ENCODE peak calls at places on chromosome 22, in nine cellular contexts. V is MM.1S, Y is GM23248, O is HCT116, I is hepatocyte, W is neural progenitor cell, P is SK-N-SH, C is GM23338, U is OCI-LY7. E is an unnamed sample.

GRCh38 chr22:43823353-43823908 is 11.3 kb upstream of the EFCAB6 start:
- DNase-seq in V (no peak), Y (no peak), O (no peak), I (peak; percentile 83), W (peak; percentile 40), P (no peak), C (peak; percentile 50), U (no peak), E (peak; percentile 56)

GRCh38 chr22:35559354-35560005 is 18.8 kb downstream of the RASD2 start:
- DNase-seq in V (no peak), Y (peak; percentile 78), O (no peak), I (no peak), W (no peak), P (no peak), C (no peak), U (no peak), E (no peak)

GRCh38 chr22:23677701-23677995 is 13.2 kb upstream of the RGL4 start:
- DNase-seq in V (no peak), Y (no peak), O (no peak), I (no peak), W (no peak), P (no peak), C (peak; percentile 9), U (no peak), E (no peak)

GRCh38 chr22:44710474-44711235 is 8.7 kb downstream of the PRR5 start:
- DNase-seq in V (no peak), Y (no peak), O (no peak), I (no peak), W (no peak), P (no peak), C (no peak), U (peak; percentile 20), E (no peak)

GRCh38 chr22:46274381-46274780 is 6.6 kb downstream of the TTC38 start:
- DNase-seq in V (no peak), Y (no peak), O (no peak), I (no peak), W (no peak), P (no peak), C (no peak), U (no peak), E (no peak)

GRCh38 chr22:23263651-23264555 is 83.6 kb downstream of the BCR start:
- DNase-seq in V (no peak), Y (no peak), O (no peak), I (no peak), W (no peak), P (no peak), C (no peak), U (peak; percentile 83), E (no peak)

GRCh38 chr22:39490135-39490798 is 11.8 kb upstream of the MIEF1 start:
- DNase-seq in V (peak; percentile 47), Y (peak; percentile 91), O (peak; percentile 79), I (peak; percentile 76), W (peak; percentile 89), P (peak; percentile 80), C (peak; percentile 93), U (peak; percentile 86), E (peak; percentile 69)

GRCh38 chr22:32164084-32164894 is 5.2 kb upstream of the C22orf42 start:
- DNase-seq in V (no peak), Y (no peak), O (no peak), I (no peak), W (peak; percentile 11), P (no peak), C (peak; percentile 7), U (no peak), E (no peak)

GRCh38 chr22:46053563-46054090 is 76.7 kb upstream of the WNT7B start:
- DNase-seq in V (peak; percentile 80), Y (peak; percentile 87), O (no peak), I (no peak), W (no peak), P (peak; percentile 94), C (no peak), U (peak; percentile 56), E (peak; percentile 79)

GRCh38 chr22:29306830-29307657 is 594 bp downstream of the GAS2L1 start:
- DNase-seq in V (peak; percentile 48), Y (peak; percentile 94), O (no peak), I (peak; percentile 92), W (peak; percentile 95), P (peak; percentile 93), C (peak; percentile 93), U (no peak), E (peak; percentile 80)

GRCh38 chr22:44698531-44699421 is 3.2 kb upstream of the PRR5 start:
- DNase-seq in V (no peak), Y (peak; percentile 94), O (no peak), I (peak; percentile 81), W (peak; percentile 82), P (no peak), C (peak; percentile 71), U (no peak), E (no peak)

GRCh38 chr22:46536559-46537220 is 730 bp downstream of the CELSR1 start:
- DNase-seq in V (no peak), Y (no peak), O (no peak), I (no peak), W (peak; percentile 71), P (peak; percentile 66), C (peak; percentile 47), U (no peak), E (no peak)

GRCh38 chr22:39205344-39206021 is 39.3 kb downstream of the PDGFB start:
- DNase-seq in V (no peak), Y (peak; percentile 81), O (peak; percentile 46), I (peak; percentile 65), W (no peak), P (no peak), C (no peak), U (no peak), E (peak; percentile 82)

GRCh38 chr22:43118953-43119458 is 8.5 kb downstream of the BIK start:
- DNase-seq in V (no peak), Y (no peak), O (no peak), I (no peak), W (no peak), P (no peak), C (no peak), U (peak; percentile 97), E (no peak)

GRCh38 chr22:47192106-47192650 is 429.7 kb downstream of the TBC1D22A start:
- DNase-seq in V (no peak), Y (no peak), O (no peak), I (no peak), W (no peak), P (no peak), C (no peak), U (no peak), E (no peak)

GRCh38 chr22:29266564-29267461 is 968 bp downstream of the RHBDD3 start:
- DNase-seq in V (no peak), Y (peak; percentile 46), O (no peak), I (no peak), W (peak; percentile 55), P (peak; percentile 49), C (peak; percentile 17), U (peak; percentile 13), E (no peak)

GRCh38 chr22:37193629-37194191 is 5.7 kb upstream of the C1QTNF6 start:
- DNase-seq in V (peak; percentile 90), Y (no peak), O (no peak), I (no peak), W (no peak), P (no peak), C (no peak), U (no peak), E (no peak)
- H3K27ac ChIP-seq in V (peak overlapping the region; percentile 44), Y (no peak overlapping the region), O (no peak overlapping the region), I (no peak overlapping the region), W (no peak overlapping the region), P (no peak overlapping the region), C (no peak overlapping the region), U (no peak overlapping the region), E (no peak overlapping the region)

DNA sequence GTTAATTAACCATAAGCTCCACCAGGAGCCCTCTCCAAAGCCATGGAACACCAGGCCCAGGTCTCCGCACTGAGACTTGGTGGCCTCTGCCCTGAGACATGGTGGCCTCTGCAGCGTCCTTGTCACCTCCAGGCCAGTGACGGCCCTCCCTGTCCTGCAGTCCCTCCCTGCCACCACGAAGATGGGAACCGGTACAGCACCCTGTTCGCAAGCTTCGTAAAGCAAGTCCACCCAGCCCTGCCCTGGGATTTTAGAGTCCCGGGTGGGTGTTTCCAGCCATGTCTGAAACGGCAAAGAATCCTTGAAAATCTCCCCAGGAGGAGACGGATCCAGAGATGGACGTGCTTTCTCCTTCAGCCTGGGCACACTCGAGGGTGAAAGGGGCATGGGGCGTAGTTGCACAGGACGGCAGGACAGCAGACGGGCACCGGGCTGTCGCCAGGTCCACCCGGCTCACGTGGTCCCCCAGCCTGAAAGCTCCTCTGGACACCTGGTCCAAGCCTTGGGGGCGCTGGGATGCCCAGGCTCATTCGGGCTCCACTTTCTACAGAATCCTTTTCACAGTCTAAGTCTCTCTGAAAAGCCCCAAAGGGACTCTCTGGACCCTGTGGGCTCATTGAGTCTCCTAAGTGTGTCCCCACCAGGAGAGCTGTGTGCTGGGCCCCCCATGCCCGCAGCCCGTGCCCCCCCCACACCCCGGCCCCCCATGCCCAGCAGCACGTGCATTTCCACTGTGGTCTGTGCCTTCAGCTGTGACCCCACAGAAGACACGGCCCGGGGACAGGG is 456.2 kb downstream of the BRD1 start:
- DNase-seq in V (no peak), Y (no peak), O (no peak), I (no peak), W (no peak), P (no peak), C (no peak), U (no peak), E (no peak)
- TF ChIP-seq EZH2phosphoT487 in V (no peak), Y (no peak), O (no peak), I (no peak), W (no peak), P (no peak), C (no peak), U (no peak), E (no peak)

DNA sequence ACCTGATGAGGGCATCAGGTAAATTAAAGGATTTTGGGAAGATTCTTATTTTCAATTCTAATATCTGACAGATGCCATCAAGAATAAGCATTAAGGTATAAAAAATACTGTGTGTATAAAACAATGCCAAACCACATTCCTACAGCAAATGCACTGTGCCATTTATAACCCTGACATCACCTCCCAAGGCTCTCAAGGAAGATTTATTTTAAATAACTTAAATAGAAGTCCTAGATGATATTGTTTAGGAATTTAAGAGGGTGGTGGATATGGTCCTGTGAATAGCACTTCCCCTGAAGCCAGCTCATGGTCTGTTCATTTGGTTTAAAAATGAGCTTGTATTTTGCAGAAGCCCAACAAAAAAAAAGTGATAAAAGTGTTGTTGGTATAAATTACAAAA is 32.1 kb downstream of the PPIL2 start:
- DNase-seq in V (no peak), Y (peak; percentile 63), O (no peak), I (no peak), W (no peak), P (no peak), C (no peak), U (no peak), E (no peak)
- H3K27ac ChIP-seq in V (no peak overlapping the region), Y (peak overlapping the region; percentile 22), O (no peak overlapping the region), I (no peak overlapping the region), W (no peak overlapping the region), P (no peak overlapping the region), C (no peak overlapping the region), U (no peak overlapping the region), E (no peak overlapping the region)

DNA sequence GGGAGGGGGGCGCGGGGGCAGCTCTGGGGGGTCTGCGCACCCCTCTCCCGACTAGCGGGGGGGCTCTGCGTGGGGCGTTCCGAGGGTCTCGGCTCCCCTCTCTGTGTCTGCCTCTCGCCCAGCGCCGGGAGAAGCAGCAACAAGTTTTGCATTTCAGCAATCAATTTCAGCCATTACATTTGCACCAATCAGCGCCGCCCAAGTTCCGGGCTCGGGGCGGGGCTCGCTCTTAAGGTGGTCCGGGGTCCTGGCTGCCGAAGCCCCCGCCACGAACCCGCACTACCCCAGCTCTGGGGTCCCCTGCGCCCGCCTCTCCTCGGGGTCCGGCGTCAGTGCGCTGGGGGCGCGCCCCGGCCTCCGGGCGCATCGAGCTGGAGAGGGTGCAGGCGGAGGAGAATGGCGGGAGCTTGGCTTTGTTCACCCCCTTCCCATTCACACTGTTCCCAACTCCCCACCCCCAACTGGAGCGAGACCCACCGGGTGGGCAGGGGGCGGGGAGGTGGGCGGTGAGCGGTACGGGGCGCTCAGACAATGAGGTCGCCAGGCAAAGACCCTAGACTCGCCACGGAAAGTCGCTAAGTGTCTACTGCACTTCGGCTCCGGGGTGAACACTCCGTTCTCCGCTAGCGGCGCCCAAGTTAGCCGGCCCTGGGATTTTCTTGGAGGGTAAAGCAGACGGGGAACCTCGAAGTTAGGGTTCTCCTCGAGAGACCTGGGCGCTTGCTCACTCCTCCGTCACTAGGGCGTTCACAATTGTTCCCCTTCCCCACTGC is at the start of gene MN1:
- DNase-seq in V (no peak), Y (peak; percentile 79), O (no peak), I (peak; percentile 55), W (peak; percentile 85), P (peak; percentile 89), C (peak; percentile 86), U (no peak), E (no peak)
- TF ChIP-seq EZH2phosphoT487 in V (no peak), Y (no peak), O (no peak), I (no peak), W (no peak), P (no peak), C (no peak), U (no peak), E (no peak)